ENCODE peak calls at places on chromosomes 16 and 17, in four cellular contexts. One of them, this sample, is unnamed.

GRCh38 chr16:73060216-73060615 is 12.3 kb upstream of the ZFHX3 start:
- DNase-seq in HCT116: no peak
- DNase-seq in K562: no peak
- DNase-seq in HepG2: no peak
- DNase-seq in this sample: no peak

GRCh38 chr16:68676113-68676860 is 31.2 kb downstream of the CDH3 start:
- DNase-seq in HCT116: no peak
- DNase-seq in K562: no peak
- DNase-seq in HepG2: no peak
- DNase-seq in this sample: no peak

GRCh38 chr16:50665128-50665878 is 15.8 kb downstream of the SNX20 start:
- DNase-seq in HCT116: peak; percentile 41
- DNase-seq in K562: peak; percentile 76
- DNase-seq in HepG2: peak; percentile 59
- DNase-seq in this sample: no peak

GRCh38 chr17:42284020-42284369 is 4.3 kb upstream of the STAT5A start:
- DNase-seq in HCT116: no peak
- DNase-seq in K562: no peak
- DNase-seq in HepG2: no peak
- DNase-seq in this sample: no peak

GRCh38 chr17:63946440-63947363 is 14.6 kb upstream of the CD79B start:
- DNase-seq in HCT116: peak; percentile 22
- DNase-seq in K562: peak; percentile 91
- DNase-seq in HepG2: peak; percentile 48
- DNase-seq in this sample: peak; percentile 22

GRCh38 chr16:11259288-11259621 is 3.3 kb upstream of the SOCS1 start:
- DNase-seq in HCT116: no peak
- DNase-seq in K562: no peak
- DNase-seq in HepG2: no peak
- DNase-seq in this sample: no peak

GRCh38 chr17:35725917-35726608 is 5.4 kb upstream of the RASL10B start:
- DNase-seq in HCT116: no peak
- DNase-seq in K562: no peak
- DNase-seq in HepG2: no peak
- DNase-seq in this sample: no peak

GRCh38 chr16:51222016-51222415 is 70.9 kb upstream of the SALL1 start:
- DNase-seq in HCT116: no peak
- DNase-seq in K562: no peak
- DNase-seq in HepG2: no peak
- DNase-seq in this sample: no peak

GRCh38 chr17:1650731-1651558 is 1.3 kb upstream of the RILP start:
- DNase-seq in HCT116: no peak
- DNase-seq in K562: peak; percentile 17
- DNase-seq in HepG2: no peak
- DNase-seq in this sample: no peak

GRCh38 chr16:50166511-50167500 is 13.7 kb downstream of the TENT4B start:
- DNase-seq in HCT116: no peak
- DNase-seq in K562: no peak
- DNase-seq in HepG2: peak; percentile 50
- DNase-seq in this sample: no peak

GRCh38 chr17:27572665-27573064 is 58.3 kb upstream of the LGALS9 start:
- DNase-seq in HCT116: no peak
- DNase-seq in K562: no peak
- DNase-seq in HepG2: no peak
- DNase-seq in this sample: no peak

GRCh38 chr17:68519911-68520310 is 7.7 kb downstream of the PRKAR1A start:
- DNase-seq in HCT116: no peak
- DNase-seq in K562: no peak
- DNase-seq in HepG2: no peak
- DNase-seq in this sample: no peak

DNA sequence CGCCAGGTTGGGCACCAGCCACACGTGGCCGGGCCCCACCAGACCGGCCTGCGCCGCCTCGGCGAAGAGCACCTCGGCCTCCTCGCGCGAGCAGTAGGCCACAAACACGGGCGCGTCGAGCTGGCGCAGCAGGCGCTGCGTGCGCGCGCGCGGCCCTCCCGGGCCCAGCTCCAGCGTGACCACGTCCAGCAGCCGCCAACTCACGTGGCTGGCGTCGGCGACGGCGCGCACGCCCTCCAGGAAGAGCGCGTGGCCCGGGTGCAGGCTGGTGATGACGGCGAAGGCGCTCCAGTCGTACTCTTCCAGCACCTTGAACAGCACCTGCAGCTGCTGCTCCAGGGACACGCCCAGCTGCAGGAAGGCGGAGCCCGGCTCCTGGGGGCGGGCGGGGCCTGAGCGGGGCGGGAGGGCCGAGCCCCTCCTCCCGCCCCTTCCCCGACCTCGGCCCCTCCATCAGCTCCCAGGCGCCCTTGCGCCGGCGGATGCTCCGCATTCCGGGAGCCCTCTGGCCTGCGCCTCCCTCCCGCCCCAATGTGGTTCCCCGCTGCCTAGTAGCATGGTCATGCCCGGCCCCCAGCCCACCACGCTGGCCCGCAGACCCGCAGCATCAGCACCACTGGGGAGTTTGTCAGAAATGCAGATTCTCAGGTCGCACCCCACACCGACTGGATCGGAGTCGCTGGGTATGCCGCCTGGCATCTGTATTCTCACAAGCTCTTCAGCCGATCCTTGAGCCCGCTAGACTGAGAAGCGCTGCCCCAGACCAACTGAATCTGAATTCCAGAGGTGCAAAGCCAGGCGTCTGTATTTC is 7.2 kb downstream of the GRIN2C start:
- DNase-seq in HCT116: peak; percentile 27
- DNase-seq in K562: peak; percentile 95
- DNase-seq in HepG2: peak; percentile 67
- DNase-seq in this sample: no peak
- TF ChIP-seq REST in HCT116: no peak
- TF ChIP-seq REST in K562: peak; percentile 76
- TF ChIP-seq REST in HepG2: peak; percentile 88
- TF ChIP-seq REST in this sample: peak; percentile 69

GRCh38 chr16:56824335-56824734 is 40.7 kb upstream of the SLC12A3 start:
- DNase-seq in HCT116: no peak
- DNase-seq in K562: peak; percentile 19
- DNase-seq in HepG2: peak; percentile 53
- DNase-seq in this sample: no peak
- TF ChIP-seq TCF7L2 in HCT116: no peak
- TF ChIP-seq TCF7L2 in K562: no peak
- TF ChIP-seq TCF7L2 in HepG2: no peak
- TF ChIP-seq TCF7L2 in this sample: no peak

DNA sequence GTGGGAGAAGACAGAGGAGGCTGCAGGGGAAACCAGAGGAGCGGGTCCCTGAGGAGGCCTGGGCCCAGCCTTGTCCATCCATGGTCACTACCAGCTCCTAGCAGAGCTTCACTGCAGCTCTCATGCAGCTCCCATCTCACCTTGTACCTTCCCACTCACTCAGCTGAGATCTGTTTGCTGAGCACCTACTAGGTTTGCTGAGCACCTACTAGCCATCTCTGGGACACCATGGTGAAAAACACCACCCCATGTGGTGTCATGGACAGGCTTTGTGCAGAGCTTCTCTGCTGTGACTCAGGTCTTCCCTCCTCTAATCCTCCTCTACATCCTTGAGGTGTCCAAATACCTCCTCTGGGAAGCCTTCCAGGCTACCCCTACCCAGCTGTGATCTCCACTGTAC is 58.6 kb downstream of the ENGASE start:
- DNase-seq in HCT116: no peak
- DNase-seq in K562: no peak
- DNase-seq in HepG2: no peak
- DNase-seq in this sample: no peak
- H3K4me1 ChIP-seq in HCT116: no peaks in the 10 kb centered on the region
- H3K4me1 ChIP-seq in K562: peaks cover 6% of the 10 kb centered on the region
- H3K4me1 ChIP-seq in HepG2: no peaks in the 10 kb centered on the region
- H3K4me1 ChIP-seq in this sample: no peaks in the 10 kb centered on the region

GRCh38 chr16:72027669-72028378 is 19.3 kb downstream of the DHODH start:
- DNase-seq in HCT116: no peak
- DNase-seq in K562: no peak
- DNase-seq in HepG2: peak; percentile 72
- DNase-seq in this sample: no peak
- TF ChIP-seq REST in HCT116: no peak
- TF ChIP-seq REST in K562: no peak
- TF ChIP-seq REST in HepG2: no peak
- TF ChIP-seq REST in this sample: no peak

GRCh38 chr17:57614742-57615141 is 130.4 kb downstream of the CCDC182 start:
- DNase-seq in HCT116: no peak
- DNase-seq in K562: no peak
- DNase-seq in HepG2: no peak
- DNase-seq in this sample: no peak

GRCh38 chr17:57609125-57609877 is 135.8 kb downstream of the CCDC182 start:
- DNase-seq in HCT116: no peak
- DNase-seq in K562: no peak
- DNase-seq in HepG2: peak; percentile 96
- DNase-seq in this sample: no peak

GRCh38 chr17:57609878-57610270 is 135.2 kb downstream of the CCDC182 start:
- DNase-seq in HCT116: no peak
- DNase-seq in K562: no peak
- DNase-seq in HepG2: peak; percentile 50
- DNase-seq in this sample: no peak

GRCh38 chr17:57615836-57616235 is 129.3 kb downstream of the CCDC182 start:
- DNase-seq in HCT116: no peak
- DNase-seq in K562: no peak
- DNase-seq in HepG2: no peak
- DNase-seq in this sample: no peak

GRCh38 chr17:57612202-57613071 is 132.7 kb downstream of the CCDC182 start:
- DNase-seq in HCT116: no peak
- DNase-seq in K562: peak; percentile 24
- DNase-seq in HepG2: peak; percentile 27
- DNase-seq in this sample: no peak
- TF ChIP-seq TCF7L2 in HCT116: no peak
- TF ChIP-seq TCF7L2 in K562: no peak
- TF ChIP-seq TCF7L2 in HepG2: no peak
- TF ChIP-seq TCF7L2 in this sample: no peak

This sample was measured in Panc1.